ENCODE peak calls at places on chromosome 7, in five cellular contexts. Q is left ventricle myocardium inferior, S is hepatocyte, P is right cardiac atrium, N is cardiac muscle cell. Y is an unnamed sample. For H3K4me1, the result is how much of the 10 kb centered on the place peaks cover.

GRCh38 chr7:151189038-151189437 is 2.0 kb upstream of the ASB10 start:
- DNase-seq in Q (no peak), S (no peak), P (no peak), N (no peak), Y (no peak)

GRCh38 chr7:48312151-48312550 is 140.9 kb downstream of the ABCA13 start:
- DNase-seq in Q (no peak), S (no peak), P (no peak), N (no peak), Y (no peak)

GRCh38 chr7:21407806-21408480 is 19.9 kb upstream of the SP4 start:
- DNase-seq in Q (no peak), S (no peak), P (no peak), N (no peak), Y (no peak)

GRCh38 chr7:131895541-131896173 is 339.2 kb upstream of the PODXL start:
- DNase-seq in Q (no peak), S (peak), P (no peak), N (no peak), Y (no peak)

GRCh38 chr7:121300685-121301084 is 28.1 kb upstream of the WNT16 start:
- DNase-seq in Q (no peak), S (no peak), P (no peak), N (no peak), Y (no peak)

GRCh38 chr7:130865408-130866236 is 131.6 kb upstream of the KLF14 start:
- DNase-seq in Q (no peak), S (peak), P (no peak), N (peak), Y (no peak)

GRCh38 chr7:79217468-79217867 is 236.0 kb downstream of the MAGI2 start:
- DNase-seq in Q (no peak), S (peak), P (no peak), N (no peak), Y (no peak)

GRCh38 chr7:135759537-135759936 is 10.9 kb upstream of the FAM180A start:
- DNase-seq in Q (no peak), S (peak), P (no peak), N (no peak), Y (no peak)

GRCh38 chr7:20267482-20267881 is 50.3 kb upstream of the MACC1 start:
- DNase-seq in Q (no peak), S (no peak), P (no peak), N (no peak), Y (no peak)

GRCh38 chr7:75669579-75669978 is 69.2 kb downstream of the HIP1 start:
- DNase-seq in Q (no peak), S (no peak), P (no peak), N (no peak), Y (no peak)

GRCh38 chr7:87935373-87935706 is 1.3 kb downstream of the ADAM22 start:
- DNase-seq in Q (no peak), S (no peak), P (no peak), N (no peak), Y (no peak)

GRCh38 chr7:116271980-116272886 is 61.9 kb downstream of the TES start:
- DNase-seq in Q (no peak), S (peak), P (no peak), N (peak), Y (peak)
- H3K27ac ChIP-seq in Q (peak), S (peak), P (peak), N (no peak), Y (peak)

GRCh38 chr7:112068967-112069366 is 137.2 kb downstream of the DOCK4 start:
- DNase-seq in Q (no peak), S (no peak), P (no peak), N (no peak), Y (no peak)
- H3K4me1 ChIP-seq in Q (half or more), S (under half), P (under half), N (under half), Y (under half)

GRCh38 chr7:1455955-1456354 is 3.3 kb downstream of the MICALL2 start:
- DNase-seq in Q (no peak), S (no peak), P (no peak), N (no peak), Y (no peak)
- H3K27ac ChIP-seq in Q (peak), S (peak), P (peak), N (no peak), Y (no peak)

DNA sequence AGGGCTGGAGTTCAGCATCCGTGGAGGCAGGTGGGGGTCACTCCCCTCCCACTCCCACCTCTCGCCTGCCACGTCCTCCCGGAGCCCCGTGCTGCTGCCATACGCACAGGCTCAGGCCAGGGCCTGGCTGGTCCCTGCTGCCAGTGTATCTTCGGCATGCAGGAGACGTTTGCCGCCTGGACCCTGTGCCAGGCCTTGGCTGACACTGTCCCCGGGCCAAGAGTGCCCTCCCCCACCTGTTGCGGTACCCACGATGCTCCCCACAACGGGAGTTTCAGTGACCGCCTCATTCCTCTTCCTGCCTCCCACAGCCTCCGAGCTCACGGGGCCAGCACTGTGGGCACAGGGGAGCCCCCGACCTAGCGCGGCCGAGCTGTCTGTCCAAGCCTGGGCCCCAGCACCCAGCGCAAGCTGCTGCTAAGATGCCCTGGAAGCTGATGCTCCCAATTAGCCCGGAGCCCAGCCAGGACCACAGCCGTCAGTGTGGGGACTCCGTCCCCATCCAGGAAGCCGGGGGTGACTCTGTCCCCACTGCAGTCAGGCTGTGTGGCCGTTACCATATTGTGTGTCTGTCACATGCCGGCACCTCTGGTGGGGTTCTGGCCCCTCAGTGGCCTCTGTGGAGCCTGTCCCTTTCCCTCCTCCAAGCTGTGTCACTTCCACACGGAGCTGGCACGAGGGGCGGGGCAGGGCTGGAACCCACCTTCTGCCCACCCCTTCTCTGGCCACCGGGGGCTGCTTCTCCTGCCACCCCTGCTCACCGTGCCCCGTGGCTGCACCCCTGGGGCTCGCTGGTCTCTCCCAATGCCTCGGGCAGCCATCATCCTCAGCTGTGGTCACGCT is 7.6 kb downstream of the TTYH3 start:
- DNase-seq in Q (no peak), S (no peak), P (peak), N (no peak), Y (no peak)
- H3K4me1 ChIP-seq in Q (half or more), S (half or more), P (under half), N (under half), Y (under half)

GRCh38 chr7:100481466-100481865 is 2.3 kb upstream of the NYAP1 start:
- DNase-seq in Q (no peak), S (no peak), P (no peak), N (no peak), Y (no peak)
- H3K27ac ChIP-seq in Q (no peak), S (no peak), P (no peak), N (no peak), Y (no peak)

GRCh38 chr7:50351267-50351666 is 46.8 kb downstream of the IKZF1 start:
- DNase-seq in Q (no peak), S (no peak), P (no peak), N (no peak), Y (no peak)
- H3K4me1 ChIP-seq in Q (under half), S (under half), P (under half), N (under half), Y (under half)

GRCh38 chr7:39270018-39270417 is 292.3 kb downstream of the POU6F2 start:
- DNase-seq in Q (no peak), S (no peak), P (no peak), N (no peak), Y (no peak)

GRCh38 chr7:39269034-39269433 is 291.3 kb downstream of the POU6F2 start:
- DNase-seq in Q (no peak), S (no peak), P (no peak), N (no peak), Y (no peak)

GRCh38 chr7:39271386-39271785 is 293.7 kb downstream of the POU6F2 start:
- DNase-seq in Q (peak), S (peak), P (peak), N (peak), Y (peak)

GRCh38 chr7:39272111-39272510 is 294.1 kb upstream of the YAE1 start:
- DNase-seq in Q (no peak), S (no peak), P (no peak), N (no peak), Y (no peak)

GRCh38 chr7:39272676-39273075 is 293.5 kb upstream of the YAE1 start:
- DNase-seq in Q (no peak), S (no peak), P (no peak), N (no peak), Y (no peak)
- H3K27ac ChIP-seq in Q (no peak), S (no peak), P (no peak), N (no peak), Y (no peak)

GRCh38 chr7:128891110-128891941 is 19.2 kb downstream of the KCP start:
- DNase-seq in Q (no peak), S (peak), P (no peak), N (no peak), Y (no peak)

GRCh38 chr7:128893251-128894100 is 17.0 kb downstream of the KCP start:
- DNase-seq in Q (peak), S (no peak), P (no peak), N (no peak), Y (peak)

GRCh38 chr7:128891942-128892269 is 18.6 kb downstream of the KCP start:
- DNase-seq in Q (no peak), S (no peak), P (no peak), N (no peak), Y (no peak)

GRCh38 chr7:128894101-128894440 is 16.4 kb downstream of the KCP start:
- DNase-seq in Q (peak), S (no peak), P (no peak), N (no peak), Y (no peak)

GRCh38 chr7:128892521-128893250 is 17.8 kb downstream of the KCP start:
- DNase-seq in Q (peak), S (no peak), P (no peak), N (no peak), Y (no peak)
- H3K4me1 ChIP-seq in Q (under half), S (under half), P (under half), N (under half), Y (under half)

DNA sequence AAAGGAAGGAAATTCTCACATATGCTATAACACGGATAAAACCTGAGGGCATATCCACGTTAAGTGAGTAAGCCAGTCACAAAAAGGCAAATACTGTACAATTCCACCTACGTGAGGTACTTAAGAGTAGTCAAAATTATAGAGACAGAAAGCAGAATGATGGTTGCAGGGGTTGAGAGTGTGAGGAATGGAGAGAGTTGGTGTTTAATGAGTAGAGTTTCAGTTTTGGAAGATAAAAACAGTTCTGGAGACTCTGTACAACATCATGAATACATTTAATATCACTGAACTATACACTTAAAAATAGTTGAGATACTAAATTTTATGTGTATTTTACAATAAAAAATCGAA is 95.1 kb downstream of the SNX13 start:
- DNase-seq in Q (no peak), S (no peak), P (no peak), N (no peak), Y (no peak)
- H3K27ac ChIP-seq in Q (no peak), S (no peak), P (no peak), N (no peak), Y (no peak)

Y was measured in aorta.